ENCODE peak calls at places on chromosomes 7 and 10, in nine cellular contexts. E is activated naive CD8-positive, alpha-beta T cell treated with anti-CD3 and anti-CD28 coated beads for 36 hours; Q is astrocyte of the hippocampus; H is C1 segment of cervical spinal cord; K is transverse colon; U is colonic mucosa; O is EH; G is lower lobe of right lung; B is naive thymus-derived CD8-positive, alpha-beta T cell. R is an unnamed sample.

GRCh38 chr10:102007802-102008201 is 48.2 kb downstream of the ARMH3 start:
- DNase-seq in E (no peak), Q (no peak), K (no peak), U (no peak), G (no peak), O (no peak), H (no peak), B (no peak), R (no peak)

GRCh38 chr10:15796098-15796759 is 64.1 kb downstream of the MINDY3 start:
- DNase-seq in O (peak), K (no peak), E (no peak), B (no peak), Q (no peak), G (no peak), H (no peak), U (no peak), R (no peak)

GRCh38 chr10:60877777-60878120 is 66.2 kb downstream of the RHOBTB1 start:
- DNase-seq in U (no peak), G (no peak), E (no peak), O (no peak), B (no peak), K (no peak), Q (no peak), H (no peak), R (no peak)

GRCh38 chr10:124559372-124560132 is 97.9 kb downstream of the LHPP start:
- DNase-seq in G (peak), E (no peak), B (no peak), O (no peak), U (no peak), K (no peak), Q (no peak), H (no peak), R (no peak)

GRCh38 chr10:3935933-3936359 is 150.9 kb upstream of the KLF6 start:
- DNase-seq in U (peak), G (no peak), H (no peak), B (no peak), E (no peak), K (peak), Q (peak), O (peak), R (peak)

GRCh38 chr7:128931186-128931798 is 6.4 kb upstream of the IRF5 start:
- DNase-seq in H (no peak), E (no peak), O (no peak), U (no peak), G (no peak), K (no peak), B (no peak), Q (no peak), R (no peak)

GRCh38 chr7:136911362-136911761 is 42.9 kb downstream of the CHRM2 start:
- DNase-seq in H (no peak), E (no peak), U (no peak), K (no peak), G (no peak), B (no peak), Q (peak), O (peak), R (peak)

GRCh38 chr7:25846722-25847121 is 305.3 kb upstream of the NFE2L3 start:
- DNase-seq in E (no peak), K (peak), U (peak), H (no peak), B (no peak), O (peak), Q (peak), G (no peak), R (peak)

GRCh38 chr7:26567263-26567662 is 275.6 kb downstream of the SNX10 start:
- DNase-seq in B (no peak), K (no peak), O (no peak), E (no peak), G (no peak), U (no peak), Q (no peak), H (no peak), R (no peak)

GRCh38 chr10:73625004-73625883 is 16.0 kb downstream of the MYOZ1 start:
- DNase-seq in E (no peak), B (no peak), U (peak), K (peak), H (no peak), G (no peak), Q (peak), O (peak), R (peak)

GRCh38 chr7:92609921-92610518 is 19.8 kb upstream of the FAM133B start:
- DNase-seq in Q (no peak), G (no peak), K (no peak), B (no peak), E (no peak), O (peak), U (no peak), H (no peak), R (peak)

GRCh38 chr7:64463636-64464375 is 99.1 kb downstream of the ZNF680 start:
- DNase-seq in H (peak), Q (peak), K (peak), B (peak), O (peak), U (peak), E (peak), G (peak), R (peak)

GRCh38 chr7:14233026-14233897 is 243.8 kb upstream of the ETV1 start:
- DNase-seq in E (no peak), B (no peak), G (no peak), U (peak), Q (peak), O (no peak), K (no peak), H (no peak), R (peak)

GRCh38 chr10:1515780-1516491 is 221.4 kb downstream of the ADARB2 start:
- DNase-seq in O (no peak), K (no peak), H (no peak), E (no peak), G (no peak), B (no peak), Q (no peak), U (no peak), R (no peak)

GRCh38 chr10:86715836-86716235 is 40.6 kb upstream of the BMPR1A start:
- DNase-seq in U (no peak), K (no peak), E (no peak), G (no peak), Q (no peak), O (no peak), H (no peak), B (no peak), R (no peak)

GRCh38 chr10:32577448-32577847 is 131.5 kb downstream of the CCDC7 start:
- DNase-seq in O (peak), U (no peak), H (no peak), B (no peak), Q (no peak), G (no peak), K (no peak), E (no peak), R (peak)

GRCh38 chr7:127390817-127391590 is 1.5 kb downstream of the ZNF800 start:
- DNase-seq in K (no peak), H (no peak), E (no peak), O (no peak), U (no peak), G (no peak), Q (no peak), B (no peak), R (no peak)

GRCh38 chr7:117582219-117582704 is 102.4 kb downstream of the CFTR start:
- DNase-seq in O (peak), Q (peak), H (no peak), U (no peak), E (no peak), G (no peak), K (no peak), B (no peak), R (peak)

GRCh38 chr7:46368871-46369270 is 447.8 kb upstream of the IGFBP3 start:
- DNase-seq in H (no peak), U (no peak), K (no peak), O (no peak), Q (no peak), E (no peak), B (no peak), G (no peak), R (no peak)

GRCh38 chr7:134121632-134122139 is 5.5 kb upstream of the LRGUK start:
- DNase-seq in U (no peak), E (no peak), K (no peak), Q (no peak), H (no peak), O (no peak), G (no peak), B (no peak), R (no peak)

GRCh38 chr7:137771679-137772078 is 75.1 kb downstream of the DGKI start:
- DNase-seq in Q (peak), E (no peak), U (no peak), K (no peak), O (peak), H (no peak), B (no peak), G (no peak), R (peak)

GRCh38 chr7:36277247-36277542 is 112.5 kb upstream of the ANLN start:
- DNase-seq in B (no peak), H (no peak), U (peak), Q (no peak), G (no peak), O (no peak), K (no peak), E (no peak), R (no peak)

GRCh38 chr10:20624642-20625041 is 272.5 kb downstream of the NEBL start:
- DNase-seq in U (no peak), G (no peak), K (peak), E (no peak), Q (peak), H (no peak), B (no peak), O (no peak), R (peak)

GRCh38 chr7:143345428-143345900 is 17.0 kb downstream of the FAM131B start:
- DNase-seq in H (no peak), B (peak), O (peak), K (peak), U (peak), G (peak), E (peak), Q (peak), R (peak)

GRCh38 chr7:31368620-31369019 is 28.1 kb upstream of the NEUROD6 start:
- DNase-seq in H (no peak), U (no peak), B (no peak), O (no peak), K (no peak), E (no peak), Q (no peak), G (no peak), R (no peak)

GRCh38 chr10:78025685-78026364 is 3.5 kb downstream of the POLR3A start:
- DNase-seq in O (peak), E (no peak), K (no peak), G (no peak), U (no peak), H (no peak), B (no peak), Q (peak), R (peak)

GRCh38 chr7:98354511-98355249 is 46.2 kb downstream of the BAIAP2L1 start:
- DNase-seq in B (no peak), O (peak), Q (peak), K (peak), E (no peak), H (no peak), G (peak), U (peak), R (peak)

GRCh38 chr10:58178811-58179210 is 88.9 kb downstream of the IPMK start:
- DNase-seq in O (peak), H (no peak), B (no peak), G (no peak), E (no peak), U (no peak), K (no peak), Q (no peak), R (peak)

GRCh38 chr7:99461221-99461620 is 4.7 kb downstream of the ATP5MF start:
- DNase-seq in K (no peak), B (no peak), Q (no peak), E (no peak), G (no peak), O (no peak), H (no peak), U (no peak), R (peak)

GRCh38 chr7:204326-204725 is 12.0 kb downstream of the FAM20C start:
- DNase-seq in G (no peak), E (no peak), H (no peak), Q (no peak), O (no peak), B (no peak), U (no peak), K (no peak), R (no peak)

GRCh38 chr10:119942973-119943372 is 50.4 kb downstream of the SEC23IP start:
- DNase-seq in G (no peak), K (no peak), U (no peak), O (peak), Q (no peak), H (no peak), E (no peak), B (no peak), R (peak)

R was measured in GM23248.